ENCODE peak calls at places on chromosomes 6 and 20, in eight cellular contexts. One of them, this sample, is unnamed.
A peak's percentile ranks its signal among the peaks of the same experiment; 100 is the strongest.

GRCh38 chr6:136761227-136761922 is 30.9 kb downstream of the MAP3K5 start:
- DNase-seq in EH: peak; percentile 54
- DNase-seq in left cardiac atrium: no peak
- DNase-seq in HEK293T: no peak
- DNase-seq in effector memory CD4-positive, alpha-beta T cell: no peak
- DNase-seq in GM12865: peak; percentile 76
- DNase-seq in AG08395: peak; percentile 31
- DNase-seq in foreskin fibroblast: no peak
- DNase-seq in this sample: no peak

GRCh38 chr6:1636971-1637871 is 27.5 kb downstream of the FOXC1 start:
- DNase-seq in GM12865: no peak
- DNase-seq in EH: no peak
- DNase-seq in left cardiac atrium: no peak
- DNase-seq in effector memory CD4-positive, alpha-beta T cell: no peak
- DNase-seq in HEK293T: no peak
- DNase-seq in AG08395: no peak
- DNase-seq in foreskin fibroblast: no peak
- DNase-seq in this sample: no peak

GRCh38 chr6:133631421-133631820 is 257.5 kb upstream of the TCF21 start:
- DNase-seq in EH: peak; percentile 67
- DNase-seq in HEK293T: no peak
- DNase-seq in AG08395: peak; percentile 68
- DNase-seq in foreskin fibroblast: peak; percentile 81
- DNase-seq in left cardiac atrium: no peak
- DNase-seq in effector memory CD4-positive, alpha-beta T cell: no peak
- DNase-seq in GM12865: no peak
- DNase-seq in this sample: no peak

GRCh38 chr20:38155811-38156210 is 9.3 kb downstream of the TGM2 start:
- DNase-seq in left cardiac atrium: no peak
- DNase-seq in HEK293T: no peak
- DNase-seq in foreskin fibroblast: no peak
- DNase-seq in effector memory CD4-positive, alpha-beta T cell: no peak
- DNase-seq in GM12865: no peak
- DNase-seq in EH: no peak
- DNase-seq in AG08395: no peak
- DNase-seq in this sample: no peak

GRCh38 chr6:32371204-32371603 is 499 bp downstream of the TSBP1 start:
- DNase-seq in foreskin fibroblast: no peak
- DNase-seq in EH: peak; percentile 19
- DNase-seq in AG08395: no peak
- DNase-seq in HEK293T: no peak
- DNase-seq in left cardiac atrium: no peak
- DNase-seq in effector memory CD4-positive, alpha-beta T cell: no peak
- DNase-seq in GM12865: no peak
- DNase-seq in this sample: no peak

GRCh38 chr20:19937651-19938420 is 79.3 kb upstream of the NAA20 start:
- DNase-seq in effector memory CD4-positive, alpha-beta T cell: no peak
- DNase-seq in EH: no peak
- DNase-seq in left cardiac atrium: no peak
- DNase-seq in GM12865: peak; percentile 82
- DNase-seq in HEK293T: no peak
- DNase-seq in AG08395: no peak
- DNase-seq in foreskin fibroblast: no peak
- DNase-seq in this sample: no peak

GRCh38 chr6:25601797-25602679 is 50.0 kb upstream of the SCGN start:
- DNase-seq in EH: peak; percentile 66
- DNase-seq in left cardiac atrium: no peak
- DNase-seq in HEK293T: peak; percentile 14
- DNase-seq in AG08395: peak; percentile 46
- DNase-seq in GM12865: peak; percentile 59
- DNase-seq in effector memory CD4-positive, alpha-beta T cell: no peak
- DNase-seq in foreskin fibroblast: peak; percentile 23
- DNase-seq in this sample: no peak

GRCh38 chr6:109445382-109445781 is 4.9 kb downstream of the SMPD2 start:
- DNase-seq in HEK293T: no peak
- DNase-seq in GM12865: no peak
- DNase-seq in foreskin fibroblast: no peak
- DNase-seq in EH: no peak
- DNase-seq in AG08395: no peak
- DNase-seq in left cardiac atrium: no peak
- DNase-seq in effector memory CD4-positive, alpha-beta T cell: no peak
- DNase-seq in this sample: no peak

GRCh38 chr6:32439708-32440214 is at the start of gene HLA-DRA:
- DNase-seq in GM12865: peak; percentile 94
- DNase-seq in foreskin fibroblast: peak; percentile 15
- DNase-seq in HEK293T: peak; percentile 71
- DNase-seq in AG08395: peak; percentile 66
- DNase-seq in left cardiac atrium: no peak
- DNase-seq in effector memory CD4-positive, alpha-beta T cell: peak; percentile 30
- DNase-seq in EH: peak; percentile 58
- DNase-seq in this sample: peak; percentile 15

GRCh38 chr6:52317841-52318581 is 33.5 kb upstream of the MCM3 start:
- DNase-seq in HEK293T: no peak
- DNase-seq in GM12865: peak; percentile 78
- DNase-seq in left cardiac atrium: no peak
- DNase-seq in AG08395: peak; percentile 81
- DNase-seq in effector memory CD4-positive, alpha-beta T cell: no peak
- DNase-seq in EH: peak; percentile 64
- DNase-seq in foreskin fibroblast: peak; percentile 35
- DNase-seq in this sample: no peak

GRCh38 chr6:35686873-35687557 is 1.7 kb downstream of the FKBP5 start:
- DNase-seq in foreskin fibroblast: no peak
- DNase-seq in GM12865: peak; percentile 29
- DNase-seq in EH: no peak
- DNase-seq in left cardiac atrium: no peak
- DNase-seq in AG08395: no peak
- DNase-seq in HEK293T: no peak
- DNase-seq in effector memory CD4-positive, alpha-beta T cell: no peak
- DNase-seq in this sample: no peak

GRCh38 chr6:63510353-63510686 is 62.0 kb upstream of the LOC128125822 start:
- DNase-seq in HEK293T: no peak
- DNase-seq in EH: no peak
- DNase-seq in AG08395: no peak
- DNase-seq in effector memory CD4-positive, alpha-beta T cell: no peak
- DNase-seq in foreskin fibroblast: no peak
- DNase-seq in GM12865: no peak
- DNase-seq in left cardiac atrium: no peak
- DNase-seq in this sample: no peak

GRCh38 chr20:11001767-11002540 is 328.2 kb upstream of the JAG1 start:
- DNase-seq in left cardiac atrium: peak; percentile 36
- DNase-seq in GM12865: no peak
- DNase-seq in effector memory CD4-positive, alpha-beta T cell: no peak
- DNase-seq in AG08395: peak; percentile 50
- DNase-seq in EH: peak; percentile 93
- DNase-seq in HEK293T: no peak
- DNase-seq in foreskin fibroblast: peak; percentile 58
- DNase-seq in this sample: no peak

GRCh38 chr20:62583424-62583920 is 58.8 kb upstream of the SLCO4A1 start:
- DNase-seq in left cardiac atrium: no peak
- DNase-seq in AG08395: peak; percentile 55
- DNase-seq in GM12865: no peak
- DNase-seq in effector memory CD4-positive, alpha-beta T cell: no peak
- DNase-seq in EH: peak; percentile 18
- DNase-seq in HEK293T: no peak
- DNase-seq in foreskin fibroblast: peak; percentile 37
- DNase-seq in this sample: no peak

GRCh38 chr6:111591370-111591900 is 14.2 kb downstream of the TRAF3IP2 start:
- DNase-seq in foreskin fibroblast: peak; percentile 100
- DNase-seq in HEK293T: peak; percentile 57
- DNase-seq in left cardiac atrium: peak; percentile 92
- DNase-seq in AG08395: peak; percentile 92
- DNase-seq in effector memory CD4-positive, alpha-beta T cell: no peak
- DNase-seq in EH: peak; percentile 100
- DNase-seq in GM12865: no peak
- DNase-seq in this sample: no peak

This sample was measured in nephron progenitor cell.